ENCODE peak calls at places on chromosome 4, in four cellular contexts. Z, E, K and L are unnamed samples.

GRCh38 chr4:152785639-152786517 is 6.1 kb downstream of the ARFIP1 start:
- DNase-seq in Z (no peak), E (no peak), K (no peak), L (no peak)

GRCh38 chr4:67550491-67551256 is 5.4 kb upstream of the CENPC start:
- DNase-seq in Z (no peak), E (no peak), K (no peak), L (no peak)

GRCh38 chr4:78622253-78622979 is 70.8 kb downstream of the ANXA3 start:
- DNase-seq in Z (no peak), E (no peak), K (no peak), L (no peak)

GRCh38 chr4:7805533-7806079 is 134.1 kb downstream of the AFAP1 start:
- DNase-seq in Z (peak), E (no peak), K (no peak), L (peak)

GRCh38 chr4:90103991-90104390 is 23.2 kb upstream of the CCSER1 start:
- DNase-seq in Z (no peak), E (no peak), K (no peak), L (no peak)

GRCh38 chr4:189547537-189547936 is 393.1 kb upstream of the FRG1 start:
- DNase-seq in Z (no peak), E (no peak), K (no peak), L (no peak)

GRCh38 chr4:131764730-131765129 is 1384.4 kb upstream of the PCDH10 start:
- DNase-seq in Z (no peak), E (peak), K (no peak), L (no peak)

GRCh38 chr4:56908206-56909082 is 744 bp downstream of the REST start:
- DNase-seq in Z (peak), E (peak), K (peak), L (peak)